ENCODE peak calls at places on chromosomes 5 and 9, in four cellular contexts. Q, H, Z and J are unnamed samples.

GRCh38 chr5:180820788-180821321 is 18.2 kb upstream of the MGAT1 start:
- DNase-seq in Q (no peak), H (no peak), Z (no peak), J (no peak)

GRCh38 chr9:121667214-121667613 is 15.8 kb downstream of the DAB2IP start:
- DNase-seq in Q (no peak), H (no peak), Z (no peak), J (no peak)

GRCh38 chr9:13239208-13239607 is 40.3 kb downstream of the MPDZ start:
- DNase-seq in Q (no peak), H (no peak), Z (no peak), J (no peak)

GRCh38 chr5:27748847-27749246 is 710.5 kb upstream of the CDH9 start:
- DNase-seq in Q (no peak), H (no peak), Z (no peak), J (no peak)

GRCh38 chr9:4424891-4425290 is 65.4 kb upstream of the SLC1A1 start:
- DNase-seq in Q (no peak), H (peak), Z (no peak), J (no peak)

GRCh38 chr9:13524245-13524644 is 244.8 kb upstream of the MPDZ start:
- DNase-seq in Q (no peak), H (no peak), Z (no peak), J (no peak)

GRCh38 chr5:78506296-78507049 is 142.1 kb downstream of the LHFPL2 start:
- DNase-seq in Q (no peak), H (no peak), Z (no peak), J (no peak)

GRCh38 chr5:61800450-61800849 is 468.4 kb downstream of the ZSWIM6 start:
- DNase-seq in Q (no peak), H (no peak), Z (no peak), J (no peak)

GRCh38 chr5:135429326-135429725 is 17.8 kb downstream of the DCANP1 start:
- DNase-seq in Q (no peak), H (no peak), Z (no peak), J (no peak)

GRCh38 chr9:77544491-77545000 is 103.6 kb downstream of the GNA14 start:
- DNase-seq in Q (no peak), H (peak), Z (no peak), J (no peak)

GRCh38 chr9:117091529-117091928 is 323.3 kb downstream of the ASTN2 start:
- DNase-seq in Q (no peak), H (no peak), Z (no peak), J (no peak)

GRCh38 chr5:41246376-41246775 is 33.0 kb upstream of the C6 start:
- DNase-seq in Q (peak), H (peak), Z (no peak), J (peak)

GRCh38 chr5:3325206-3325605 is 270.4 kb upstream of the IRX1 start:
- DNase-seq in Q (no peak), H (peak), Z (peak), J (no peak)

GRCh38 chr9:18542837-18543405 is 69.0 kb downstream of the ADAMTSL1 start:
- DNase-seq in Q (no peak), H (peak), Z (no peak), J (no peak)

GRCh38 chr5:74903165-74903787 is 37.1 kb upstream of the FAM169A start:
- DNase-seq in Q (no peak), H (no peak), Z (peak), J (no peak)

GRCh38 chr5:179731791-179732411 is 721 bp upstream of the MAML1 start:
- DNase-seq in Q (peak), H (peak), Z (peak), J (peak)

GRCh38 chr5:146105477-146105876 is at the start of gene PLAC8L1:
- DNase-seq in Q (no peak), H (no peak), Z (no peak), J (no peak)

GRCh38 chr5:135190345-135191083 is 156.5 kb upstream of the PITX1 start:
- DNase-seq in Q (no peak), H (no peak), Z (no peak), J (no peak)

GRCh38 chr5:98898743-98899142 is 30.1 kb downstream of the CHD1 start:
- DNase-seq in Q (no peak), H (no peak), Z (no peak), J (no peak)

GRCh38 chr9:106864533-106865143 is 1.7 kb downstream of the ZNF462 start:
- DNase-seq in Q (no peak), H (no peak), Z (no peak), J (no peak)

GRCh38 chr5:122436615-122437014 is 124.6 kb downstream of the SNCAIP start:
- DNase-seq in Q (no peak), H (no peak), Z (no peak), J (no peak)

GRCh38 chr9:136610426-136610825 is 52.3 kb upstream of the EGFL7 start:
- DNase-seq in Q (no peak), H (no peak), Z (no peak), J (no peak)

GRCh38 chr9:97577051-97577450 is 56.1 kb downstream of the TSTD2 start:
- DNase-seq in Q (no peak), H (no peak), Z (peak), J (no peak)

GRCh38 chr5:121681200-121681855 is 170.4 kb upstream of the FTMT start:
- DNase-seq in Q (no peak), H (no peak), Z (no peak), J (no peak)

GRCh38 chr9:89635007-89635742 is 30.4 kb downstream of the GADD45G start:
- DNase-seq in Q (no peak), H (peak), Z (peak), J (peak)

GRCh38 chr9:63817622-63818518 is 1467.1 kb downstream of the FOXD4L5 start:
- DNase-seq in Q (no peak), H (no peak), Z (peak), J (no peak)
- H3K4me3 ChIP-seq in Q (peak), H (peak), Z (peak), J (peak)

GRCh38 chr9:133564451-133564850 is 29.9 kb downstream of the ADAMTSL2 start:
- DNase-seq in Q (no peak), H (no peak), Z (no peak), J (no peak)

GRCh38 chr9:133562611-133563285 is 28.2 kb downstream of the ADAMTSL2 start:
- DNase-seq in Q (no peak), H (no peak), Z (no peak), J (no peak)

GRCh38 chr9:133560944-133561343 is 26.4 kb downstream of the ADAMTSL2 start:
- DNase-seq in Q (no peak), H (no peak), Z (no peak), J (no peak)

GRCh38 chr9:133561976-133562554 is 27.6 kb downstream of the ADAMTSL2 start:
- DNase-seq in Q (no peak), H (no peak), Z (no peak), J (no peak)

GRCh38 chr9:133563286-133564213 is 29.0 kb downstream of the ADAMTSL2 start:
- DNase-seq in Q (no peak), H (no peak), Z (peak), J (no peak)
- TF ChIP-seq CTCF in Q (no peak), H (no peak), Z (no peak), J (no peak)

GRCh38 chr5:39220280-39221030 is 1.1 kb upstream of the FYB1 start:
- DNase-seq in Q (no peak), H (no peak), Z (no peak), J (no peak)

GRCh38 chr5:39219433-39219832 is at the start of gene FYB1:
- DNase-seq in Q (no peak), H (peak), Z (no peak), J (no peak)

GRCh38 chr5:39217365-39218281 is 1.7 kb downstream of the FYB1 start:
- DNase-seq in Q (peak), H (peak), Z (peak), J (peak)

GRCh38 chr5:39216621-39217020 is 2.7 kb downstream of the FYB1 start:
- DNase-seq in Q (no peak), H (no peak), Z (no peak), J (no peak)

GRCh38 chr5:39218482-39219381 is 631 bp downstream of the FYB1 start:
- DNase-seq in Q (no peak), H (no peak), Z (no peak), J (no peak)
- H3K4me3 ChIP-seq in Q (no peak), H (no peak), Z (peak), J (no peak)

GRCh38 chr5:155699385-155699784 is 627.6 kb upstream of the SGCD start:
- DNase-seq in Q (no peak), H (no peak), Z (no peak), J (no peak)
- TF ChIP-seq CTCF in Q (no peak), H (no peak), Z (no peak), J (no peak)

DNA sequence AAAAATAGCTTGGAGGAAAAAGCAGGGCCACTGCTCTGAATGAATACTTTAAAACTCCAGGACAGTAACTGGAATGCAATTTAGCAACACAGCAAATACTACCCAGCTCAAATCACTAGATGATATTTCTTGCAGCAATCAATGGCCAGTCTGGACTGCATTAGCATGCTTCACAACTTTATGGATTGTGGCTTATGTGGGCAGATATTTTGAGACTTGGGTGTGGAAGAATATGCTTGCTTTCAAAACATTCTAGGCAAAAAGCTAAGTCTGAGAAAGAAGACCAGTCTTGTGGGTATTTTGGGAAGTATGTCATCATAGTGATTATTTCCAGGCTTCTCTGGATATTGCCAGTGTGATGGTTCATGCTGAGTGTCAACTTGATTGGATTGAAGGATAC is 3.2 kb downstream of the RANBP3L start:
- DNase-seq in Q (no peak), H (no peak), Z (no peak), J (no peak)
- H3K4me3 ChIP-seq in Q (no peak), H (no peak), Z (no peak), J (no peak)

DNA sequence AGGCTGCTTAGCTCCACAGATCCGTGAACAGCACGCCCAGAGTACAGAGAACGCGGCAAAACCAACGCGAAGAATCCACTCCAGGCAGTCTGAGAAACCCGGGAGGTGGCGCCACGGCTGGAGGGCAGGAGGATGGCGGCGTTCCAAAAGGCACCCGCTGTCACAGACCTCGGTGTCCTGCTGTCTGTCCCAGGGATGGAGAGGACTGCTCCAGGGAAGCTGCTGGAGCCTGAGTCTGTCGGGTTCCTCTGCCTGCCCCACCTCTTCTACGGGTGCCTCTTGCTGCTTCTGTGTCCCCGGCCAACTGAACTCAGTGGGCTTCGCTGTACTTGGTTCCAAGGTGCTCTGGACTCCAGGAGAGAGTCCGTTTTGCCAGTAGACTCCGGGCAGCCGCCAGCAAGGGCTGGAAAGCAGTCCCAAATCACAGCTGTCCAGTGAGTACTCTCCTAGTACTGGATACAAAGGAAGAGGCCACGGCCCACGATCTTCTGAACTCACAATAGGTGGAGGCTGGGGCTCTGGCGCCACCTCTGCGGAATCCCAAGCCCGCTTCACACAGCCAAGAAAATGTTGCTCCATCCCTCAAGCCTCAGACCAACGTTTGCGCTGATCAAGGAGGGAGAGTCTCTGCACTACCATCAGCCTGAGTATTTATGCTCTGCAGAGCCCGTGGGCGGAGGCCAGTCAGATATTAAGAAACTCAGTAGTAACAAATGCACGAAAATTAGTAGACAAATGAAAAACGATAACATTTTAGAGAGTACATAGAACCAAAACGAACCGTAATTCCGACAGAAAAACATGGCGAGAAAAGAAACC is 442 bp downstream of the ANXA2R start:
- DNase-seq in Q (no peak), H (no peak), Z (peak), J (peak)
- TF ChIP-seq CTCF in Q (no peak), H (no peak), Z (peak), J (peak)

GRCh38 chr9:114184866-114185265 is 29.5 kb downstream of the COL27A1 start:
- DNase-seq in Q (no peak), H (no peak), Z (no peak), J (no peak)

GRCh38 chr9:114183006-114183405 is 27.7 kb downstream of the COL27A1 start:
- DNase-seq in Q (no peak), H (no peak), Z (no peak), J (no peak)

GRCh38 chr9:114186091-114186792 is 30.9 kb downstream of the COL27A1 start:
- DNase-seq in Q (no peak), H (no peak), Z (no peak), J (no peak)

GRCh38 chr9:114185570-114185969 is 30.2 kb downstream of the COL27A1 start:
- DNase-seq in Q (no peak), H (no peak), Z (no peak), J (no peak)

GRCh38 chr9:114184071-114184470 is 28.7 kb downstream of the COL27A1 start:
- DNase-seq in Q (no peak), H (no peak), Z (no peak), J (no peak)
- H3K4me3 ChIP-seq in Q (no peak), H (no peak), Z (no peak), J (no peak)

GRCh38 chr5:14213253-14213652 is 70.1 kb downstream of the TRIO start:
- DNase-seq in Q (no peak), H (no peak), Z (no peak), J (no peak)

GRCh38 chr5:14211818-14212799 is 69.0 kb downstream of the TRIO start:
- DNase-seq in Q (no peak), H (no peak), Z (no peak), J (no peak)

GRCh38 chr5:14210729-14211128 is 67.6 kb downstream of the TRIO start:
- DNase-seq in Q (no peak), H (no peak), Z (no peak), J (no peak)

GRCh38 chr5:14213813-14214585 is 70.9 kb downstream of the TRIO start:
- DNase-seq in Q (no peak), H (no peak), Z (no peak), J (no peak)

DNA sequence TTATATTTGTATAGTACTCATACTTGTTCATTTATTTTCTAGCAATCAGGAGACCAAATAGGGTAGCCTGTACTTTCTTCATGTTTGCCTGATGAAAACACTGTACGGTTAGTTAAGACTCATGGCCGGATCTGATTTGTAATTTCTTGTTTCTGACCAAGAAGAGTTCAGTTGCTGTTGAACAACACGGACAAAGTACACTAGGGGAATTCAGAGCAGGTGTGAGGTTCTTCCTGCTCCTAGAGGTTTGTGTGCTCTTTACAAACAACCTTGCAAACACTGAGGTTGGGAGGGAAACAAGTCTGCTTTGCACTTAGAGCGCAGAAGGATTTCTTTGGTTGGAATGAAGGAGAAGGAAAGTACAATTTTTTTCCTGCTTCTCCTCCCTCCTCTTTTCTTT is 69.7 kb downstream of the TRIO start:
- DNase-seq in Q (no peak), H (no peak), Z (no peak), J (no peak)
- TF ChIP-seq CTCF in Q (no peak), H (no peak), Z (no peak), J (no peak)

GRCh38 chr5:150780816-150781221 is 2.3 kb downstream of the SMIM3 start:
- DNase-seq in Q (no peak), H (peak), Z (no peak), J (no peak)

GRCh38 chr5:150778517-150779396 is at the start of gene SMIM3:
- DNase-seq in Q (no peak), H (peak), Z (peak), J (no peak)

GRCh38 chr5:150779397-150780179 is 1.0 kb downstream of the SMIM3 start:
- DNase-seq in Q (no peak), H (peak), Z (no peak), J (no peak)

GRCh38 chr5:150781706-150782614 is 3.4 kb downstream of the SMIM3 start:
- DNase-seq in Q (peak), H (peak), Z (no peak), J (peak)

DNA sequence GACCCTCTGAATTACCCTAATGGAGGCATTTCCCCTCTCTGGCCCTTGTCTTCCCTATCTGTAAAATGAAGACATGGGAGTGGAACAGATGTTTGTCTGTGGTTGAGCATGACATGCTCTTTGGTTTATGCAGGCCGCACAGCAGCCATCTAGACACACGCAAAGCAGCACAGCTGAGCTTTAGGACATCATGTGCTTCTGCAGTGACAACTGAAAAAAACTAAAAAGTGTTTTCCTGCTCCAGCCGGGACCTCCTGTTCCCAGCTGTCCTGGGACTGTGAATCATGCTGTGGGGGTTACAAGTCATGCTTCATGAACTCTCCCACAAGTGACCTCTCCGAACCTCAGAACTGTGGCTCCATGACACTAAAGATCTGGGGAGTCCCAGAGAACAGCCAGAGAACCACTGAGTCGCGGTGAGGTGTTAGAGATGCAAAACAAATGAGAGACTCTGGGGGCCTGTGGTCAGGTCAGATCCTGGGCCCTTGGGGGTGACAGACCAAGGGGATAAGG is 1.7 kb downstream of the SMIM3 start:
- DNase-seq in Q (no peak), H (peak), Z (no peak), J (no peak)
- H3K4me3 ChIP-seq in Q (peak), H (peak), Z (peak), J (peak)

GRCh38 chr9:3331801-3332200 is 194.0 kb downstream of the RFX3 start:
- DNase-seq in Q (no peak), H (no peak), Z (no peak), J (no peak)
- TF ChIP-seq CTCF in Q (peak), H (no peak), Z (peak), J (peak)